ENCODE peak calls at places on chromosomes 3 and 15, in five cellular contexts. M, Y, T, J and W are unnamed samples.

GRCh38 chr15:97893988-97894387 is 66.5 kb upstream of the ARRDC4 start:
- DNase-seq in M (no peak), Y (no peak), T (no peak), J (no peak), W (no peak)

GRCh38 chr15:45026646-45027045 is 3.7 kb downstream of the SORD start:
- DNase-seq in M (no peak), Y (no peak), T (no peak), J (no peak), W (no peak)

GRCh38 chr15:40087095-40087805 is 21.4 kb downstream of the BMF start:
- DNase-seq in M (peak), Y (no peak), T (no peak), J (no peak), W (no peak)

GRCh38 chr3:47404420-47404819 is 23.6 kb downstream of the PTPN23 start:
- DNase-seq in M (no peak), Y (no peak), T (no peak), J (no peak), W (no peak)

GRCh38 chr3:194137314-194138097 is 1.6 kb downstream of the HES1 start:
- DNase-seq in M (peak), Y (peak), T (peak), J (peak), W (peak)

GRCh38 chr3:62415312-62415791 is 42.0 kb upstream of the FEZF2 start:
- DNase-seq in M (peak), Y (no peak), T (no peak), J (no peak), W (peak)

GRCh38 chr3:122535964-122536363 is 21.2 kb upstream of the KPNA1 start:
- DNase-seq in M (no peak), Y (no peak), T (no peak), J (no peak), W (no peak)

GRCh38 chr3:147737411-147737810 is 328.2 kb downstream of the ZIC1 start:
- DNase-seq in M (no peak), Y (no peak), T (no peak), J (no peak), W (no peak)